ENCODE peak calls at places on chromosomes 2 and 18, in five cellular contexts. W is neural progenitor cell, I is testis, T is pancreas, Q is transverse colon. E is an unnamed sample.

GRCh38 chr2:226837787-226838603 is 2.1 kb downstream of the RHBDD1 start:
- DNase-seq in Q (no peak), I (no peak), T (no peak), W (no peak), E (no peak)

GRCh38 chr18:30403278-30403677 is 639.3 kb downstream of the DSC3 start:
- DNase-seq in I (no peak), W (no peak), T (no peak), Q (no peak), E (no peak)

GRCh38 chr2:166334800-166335199 is 40.9 kb downstream of the SCN9A start:
- DNase-seq in I (no peak), W (no peak), T (no peak), Q (no peak), E (no peak)

GRCh38 chr18:13035249-13035914 is 44.2 kb downstream of the CEP192 start:
- DNase-seq in Q (no peak), I (no peak), T (no peak), W (no peak), E (no peak)

GRCh38 chr2:29226808-29227207 is 111.6 kb downstream of the CLIP4 start:
- DNase-seq in W (no peak), T (no peak), I (no peak), Q (no peak), E (no peak)

GRCh38 chr2:23589739-23590138 is 204.8 kb downstream of the KLHL29 start:
- DNase-seq in W (no peak), T (no peak), I (no peak), Q (no peak), E (no peak)

GRCh38 chr2:43293744-43294695 is 67.6 kb upstream of the ZFP36L2 start:
- DNase-seq in Q (no peak), I (no peak), T (no peak), W (no peak), E (peak; percentile 73)

GRCh38 chr2:152387046-152387445 is 52.1 kb downstream of the FMNL2 start:
- DNase-seq in Q (no peak), T (no peak), I (no peak), W (no peak), E (no peak)

GRCh38 chr2:100791294-100791935 is 28.5 kb upstream of the NPAS2 start:
- DNase-seq in I (peak; percentile 77), Q (no peak), T (peak; percentile 34), W (no peak), E (no peak)

GRCh38 chr18:76565238-76566173 is 70.5 kb upstream of the ZNF516 start:
- DNase-seq in W (peak; percentile 85), T (peak; percentile 69), Q (peak; percentile 57), I (peak; percentile 87), E (no peak)

GRCh38 chr18:14978962-14979535 is 231.1 kb downstream of the ANKRD30B start:
- DNase-seq in W (no peak), Q (peak; percentile 59), I (peak; percentile 74), T (no peak), E (no peak)

GRCh38 chr2:160061533-160062282 is 707 bp downstream of the PLA2R1 start:
- DNase-seq in I (peak; percentile 33), T (no peak), W (no peak), Q (no peak), E (no peak)

GRCh38 chr2:217743980-217744761 is 258.6 kb downstream of the TNS1 start:
- DNase-seq in W (no peak), T (no peak), Q (no peak), I (no peak), E (no peak)

GRCh38 chr18:22185723-22186386 is 16.5 kb downstream of the GATA6 start:
- DNase-seq in W (no peak), T (no peak), Q (no peak), I (no peak), E (no peak)

GRCh38 chr2:109614715-109615636 is 812 bp downstream of the SOWAHC start:
- DNase-seq in W (peak; percentile 60), I (peak; percentile 34), Q (peak; percentile 31), T (peak; percentile 23), E (peak; percentile 80)

DNA sequence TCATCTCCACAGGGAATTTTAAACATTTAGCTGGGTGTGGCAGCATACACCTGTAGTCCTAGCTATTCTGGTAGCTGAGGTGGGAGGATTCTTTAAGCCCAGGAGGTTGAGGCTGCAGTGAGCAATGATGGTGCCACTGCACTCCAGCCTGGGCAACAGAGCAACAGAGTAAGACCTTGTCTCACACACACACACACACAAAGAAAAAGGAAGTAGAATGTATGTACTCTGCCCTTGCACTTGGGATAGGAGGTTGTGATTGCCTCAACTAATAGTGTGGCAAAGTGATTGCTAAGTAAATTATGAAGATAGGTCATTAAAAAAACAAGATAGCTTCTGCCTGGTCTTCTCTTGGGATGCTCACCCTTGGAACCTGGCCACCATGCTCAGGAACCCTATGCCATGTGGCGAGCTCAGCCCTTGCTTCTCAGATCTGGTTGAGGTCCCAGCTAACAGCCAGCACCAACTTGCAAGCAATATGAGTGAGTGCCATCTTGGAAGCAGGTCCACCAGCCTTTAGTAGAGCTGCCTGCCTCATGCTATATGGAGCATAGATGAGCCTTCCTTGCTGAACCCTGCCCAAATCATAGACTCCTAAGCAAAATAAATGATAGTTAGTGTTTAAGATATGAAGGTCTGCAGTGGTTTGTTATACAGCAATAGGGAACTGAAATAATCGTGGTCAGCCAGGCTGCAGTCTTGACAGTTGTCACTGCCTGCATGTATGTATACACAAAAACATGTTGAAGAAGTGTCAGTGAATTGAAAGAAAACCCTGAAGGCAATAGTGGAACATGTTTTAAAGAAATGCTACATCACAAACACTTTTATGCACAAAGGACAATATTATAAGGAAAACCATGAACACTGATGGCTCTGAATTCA is 30.1 kb upstream of the PNO1 start:
- DNase-seq in Q (no peak), W (no peak), T (no peak), I (no peak), E (no peak)
- TF ChIP-seq CTCF in Q (no peak), W (no peak), T (no peak), I (no peak), E (no peak)

DNA sequence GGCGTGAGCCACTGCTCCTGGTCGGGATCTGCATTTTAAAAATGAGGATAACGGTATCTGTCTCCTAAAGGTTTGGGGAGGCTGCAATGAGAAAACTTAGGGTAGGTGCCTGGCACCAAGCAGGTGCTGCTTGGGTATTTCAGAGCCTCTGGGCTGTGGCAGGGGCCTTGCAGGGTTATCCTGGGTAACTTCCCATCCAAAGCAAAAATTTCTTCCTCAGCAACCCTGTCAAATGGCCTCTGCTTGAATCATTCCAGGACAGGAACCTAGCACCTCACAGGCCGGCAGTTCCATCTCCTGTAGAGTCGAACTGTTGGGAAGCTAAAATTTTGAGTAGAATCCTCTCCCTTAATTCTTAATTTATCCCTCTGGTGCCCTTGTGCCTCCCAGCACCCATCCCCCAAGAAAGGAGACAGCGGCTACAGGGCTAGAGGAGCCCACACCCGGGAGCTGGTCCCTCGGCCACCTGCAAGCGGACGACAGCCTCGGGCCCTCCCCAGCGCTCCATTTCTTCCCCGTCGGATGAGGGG is 868 bp downstream of the CGREF1 start:
- DNase-seq in I (no peak), W (no peak), Q (no peak), T (no peak), E (no peak)
- H3K4me3 ChIP-seq in I (peak overlapping the region; percentile 56), W (peak overlapping the region; percentile 58), Q (peak overlapping the region; percentile 38), T (no peak overlapping the region), E (peak overlapping the region; percentile 74)

GRCh38 chr2:237474931-237475703 is 11.9 kb upstream of the MLPH start:
- DNase-seq in I (peak; percentile 91), T (peak; percentile 78), W (peak; percentile 92), Q (peak; percentile 85), E (peak; percentile 84)
- H3K27ac ChIP-seq in I (peak overlapping the region; percentile 90), T (peak overlapping the region; percentile 94), W (no peak overlapping the region), Q (peak overlapping the region; percentile 90), E (peak overlapping the region; percentile 90)

GRCh38 chr2:172116107-172116506 is 13.4 kb upstream of the DLX2 start:
- DNase-seq in I (no peak), T (no peak), W (no peak), Q (no peak), E (no peak)

GRCh38 chr2:172109256-172109655 is 6.6 kb upstream of the DLX2 start:
- DNase-seq in T (no peak), Q (no peak), W (no peak), I (no peak), E (no peak)

GRCh38 chr2:172114579-172114978 is 11.9 kb upstream of the DLX2 start:
- DNase-seq in T (no peak), W (no peak), I (no peak), Q (no peak), E (no peak)

GRCh38 chr2:172109670-172110421 is 7.1 kb upstream of the DLX2 start:
- DNase-seq in W (peak; percentile 51), Q (no peak), T (no peak), I (no peak), E (no peak)

GRCh38 chr2:172113617-172114016 is 10.9 kb upstream of the DLX2 start:
- DNase-seq in Q (no peak), W (peak; percentile 56), T (no peak), I (no peak), E (no peak)
- TF ChIP-seq CTCF in Q (no peak), W (peak; percentile 67), T (no peak), I (no peak), E (no peak)

GRCh38 chr2:888211-888801 is 62.3 kb upstream of the SNTG2 start:
- DNase-seq in T (no peak), W (no peak), I (peak; percentile 57), Q (no peak), E (peak; percentile 54)

GRCh38 chr2:888906-889566 is 61.6 kb upstream of the SNTG2 start:
- DNase-seq in Q (no peak), W (no peak), T (no peak), I (no peak), E (peak; percentile 67)

GRCh38 chr2:892401-892800 is 58.2 kb upstream of the SNTG2 start:
- DNase-seq in Q (no peak), T (no peak), W (no peak), I (no peak), E (no peak)

GRCh38 chr2:890791-891190 is 59.9 kb upstream of the SNTG2 start:
- DNase-seq in Q (no peak), W (no peak), I (no peak), T (no peak), E (no peak)

GRCh38 chr2:890214-890613 is 60.4 kb upstream of the SNTG2 start:
- DNase-seq in Q (no peak), I (no peak), W (no peak), T (no peak), E (no peak)
- H3K4me3 ChIP-seq in Q (no peak overlapping the region), I (no peak overlapping the region), W (no peak overlapping the region), T (no peak overlapping the region), E (no peak overlapping the region)

GRCh38 chr18:68893396-68893795 is 95.5 kb downstream of the CCDC102B start:
- DNase-seq in T (no peak), W (no peak), I (no peak), Q (no peak), E (no peak)
- H3K27ac ChIP-seq in T (no peak overlapping the region), W (no peak overlapping the region), I (no peak overlapping the region), Q (no peak overlapping the region), E (no peak overlapping the region)

GRCh38 chr18:66819235-66819634 is 215.3 kb upstream of the CDH19 start:
- DNase-seq in T (no peak), I (no peak), Q (no peak), W (no peak), E (no peak)
- TF ChIP-seq CTCF in T (no peak), I (no peak), Q (no peak), W (peak; percentile 26), E (no peak)

E was measured in coronary artery.